ENCODE peak calls at places on chromosomes 11 and 22, in nine cellular contexts. One of them, this sample, is unnamed.

GRCh38 chr11:118604566-118604965 is 2.8 kb upstream of the PHLDB1 start:
- DNase-seq in heart right ventricle: no peak
- DNase-seq in DND-41: no peak
- DNase-seq in fibroblast of lung: no peak
- DNase-seq in PC-3: no peak
- DNase-seq in aorta: no peak
- DNase-seq in OCI-LY7: no peak
- DNase-seq in body of pancreas: no peak
- DNase-seq in sigmoid colon: no peak
- DNase-seq in this sample: no peak

GRCh38 chr11:61911701-61912529 is 5.5 kb downstream of the RAB3IL1 start:
- DNase-seq in PC-3: no peak
- DNase-seq in sigmoid colon: peak; percentile 65
- DNase-seq in aorta: no peak
- DNase-seq in fibroblast of lung: no peak
- DNase-seq in body of pancreas: no peak
- DNase-seq in DND-41: no peak
- DNase-seq in heart right ventricle: no peak
- DNase-seq in OCI-LY7: no peak
- DNase-seq in this sample: no peak

GRCh38 chr11:86162257-86162656 is 82.3 kb upstream of the EED start:
- DNase-seq in fibroblast of lung: peak; percentile 92
- DNase-seq in DND-41: no peak
- DNase-seq in OCI-LY7: no peak
- DNase-seq in sigmoid colon: peak; percentile 91
- DNase-seq in body of pancreas: peak; percentile 22
- DNase-seq in PC-3: peak; percentile 26
- DNase-seq in heart right ventricle: no peak
- DNase-seq in aorta: peak; percentile 80
- DNase-seq in this sample: no peak

GRCh38 chr22:44025171-44026065 is 1.3 kb downstream of the PARVB start:
- DNase-seq in fibroblast of lung: no peak
- DNase-seq in DND-41: no peak
- DNase-seq in sigmoid colon: no peak
- DNase-seq in body of pancreas: no peak
- DNase-seq in aorta: peak; percentile 68
- DNase-seq in OCI-LY7: peak; percentile 72
- DNase-seq in PC-3: no peak
- DNase-seq in heart right ventricle: peak; percentile 44
- DNase-seq in this sample: no peak

GRCh38 chr22:30870451-30871345 is 97.9 kb downstream of the MORC2 start:
- DNase-seq in OCI-LY7: no peak
- DNase-seq in sigmoid colon: peak; percentile 50
- DNase-seq in DND-41: no peak
- DNase-seq in fibroblast of lung: no peak
- DNase-seq in PC-3: no peak
- DNase-seq in aorta: peak; percentile 33
- DNase-seq in heart right ventricle: peak; percentile 2
- DNase-seq in body of pancreas: no peak
- DNase-seq in this sample: no peak

GRCh38 chr11:132610791-132611190 is 921.5 kb downstream of the OPCML start:
- DNase-seq in aorta: no peak
- DNase-seq in body of pancreas: no peak
- DNase-seq in DND-41: no peak
- DNase-seq in heart right ventricle: no peak
- DNase-seq in PC-3: no peak
- DNase-seq in sigmoid colon: no peak
- DNase-seq in fibroblast of lung: peak; percentile 63
- DNase-seq in OCI-LY7: no peak
- DNase-seq in this sample: no peak

GRCh38 chr11:19394525-19395016 is 153.8 kb upstream of the E2F8 start:
- DNase-seq in PC-3: no peak
- DNase-seq in fibroblast of lung: no peak
- DNase-seq in heart right ventricle: no peak
- DNase-seq in aorta: no peak
- DNase-seq in DND-41: peak; percentile 7
- DNase-seq in body of pancreas: no peak
- DNase-seq in OCI-LY7: no peak
- DNase-seq in sigmoid colon: no peak
- DNase-seq in this sample: no peak

GRCh38 chr11:132977746-132978145 is 554.6 kb downstream of the OPCML start:
- DNase-seq in sigmoid colon: no peak
- DNase-seq in heart right ventricle: no peak
- DNase-seq in aorta: no peak
- DNase-seq in body of pancreas: no peak
- DNase-seq in OCI-LY7: no peak
- DNase-seq in fibroblast of lung: no peak
- DNase-seq in PC-3: no peak
- DNase-seq in DND-41: no peak
- DNase-seq in this sample: no peak

GRCh38 chr11:75225794-75226193 is 14.8 kb upstream of the TPBGL start:
- DNase-seq in body of pancreas: no peak
- DNase-seq in sigmoid colon: no peak
- DNase-seq in heart right ventricle: no peak
- DNase-seq in aorta: no peak
- DNase-seq in DND-41: no peak
- DNase-seq in fibroblast of lung: no peak
- DNase-seq in OCI-LY7: no peak
- DNase-seq in PC-3: no peak
- DNase-seq in this sample: no peak

GRCh38 chr22:23233746-23234408 is 53.6 kb downstream of the BCR start:
- DNase-seq in DND-41: no peak
- DNase-seq in body of pancreas: no peak
- DNase-seq in sigmoid colon: no peak
- DNase-seq in heart right ventricle: no peak
- DNase-seq in fibroblast of lung: peak; percentile 88
- DNase-seq in aorta: peak; percentile 56
- DNase-seq in PC-3: peak; percentile 8
- DNase-seq in OCI-LY7: no peak
- DNase-seq in this sample: no peak

GRCh38 chr11:74754507-74755255 is 6.0 kb downstream of the RNF169 start:
- DNase-seq in sigmoid colon: no peak
- DNase-seq in PC-3: peak; percentile 96
- DNase-seq in DND-41: no peak
- DNase-seq in OCI-LY7: no peak
- DNase-seq in body of pancreas: no peak
- DNase-seq in heart right ventricle: no peak
- DNase-seq in fibroblast of lung: peak; percentile 96
- DNase-seq in aorta: no peak
- DNase-seq in this sample: no peak

GRCh38 chr11:15665368-15665871 is 550.7 kb downstream of the INSC start:
- DNase-seq in sigmoid colon: no peak
- DNase-seq in DND-41: no peak
- DNase-seq in aorta: no peak
- DNase-seq in OCI-LY7: no peak
- DNase-seq in PC-3: peak; percentile 49
- DNase-seq in body of pancreas: no peak
- DNase-seq in fibroblast of lung: peak; percentile 87
- DNase-seq in heart right ventricle: no peak
- DNase-seq in this sample: no peak

GRCh38 chr11:62431171-62431895 is 12.5 kb downstream of the SCGB1A1 start:
- DNase-seq in fibroblast of lung: peak; percentile 93
- DNase-seq in sigmoid colon: no peak
- DNase-seq in PC-3: peak; percentile 60
- DNase-seq in DND-41: no peak
- DNase-seq in body of pancreas: no peak
- DNase-seq in aorta: no peak
- DNase-seq in OCI-LY7: no peak
- DNase-seq in heart right ventricle: no peak
- DNase-seq in this sample: no peak

GRCh38 chr11:85884581-85885021 is 29.4 kb downstream of the CCDC83 start:
- DNase-seq in aorta: no peak
- DNase-seq in sigmoid colon: no peak
- DNase-seq in body of pancreas: no peak
- DNase-seq in OCI-LY7: no peak
- DNase-seq in fibroblast of lung: peak; percentile 47
- DNase-seq in heart right ventricle: no peak
- DNase-seq in DND-41: no peak
- DNase-seq in PC-3: no peak
- DNase-seq in this sample: no peak

GRCh38 chr11:15775797-15776196 is 580.5 kb downstream of the SOX6 start:
- DNase-seq in body of pancreas: no peak
- DNase-seq in fibroblast of lung: no peak
- DNase-seq in aorta: no peak
- DNase-seq in PC-3: no peak
- DNase-seq in OCI-LY7: no peak
- DNase-seq in DND-41: no peak
- DNase-seq in heart right ventricle: no peak
- DNase-seq in sigmoid colon: no peak
- DNase-seq in this sample: no peak

GRCh38 chr11:130612291-130612802 is 163.9 kb downstream of the ADAMTS15 start:
- DNase-seq in PC-3: no peak
- DNase-seq in body of pancreas: no peak
- DNase-seq in fibroblast of lung: peak; percentile 83
- DNase-seq in DND-41: no peak
- DNase-seq in aorta: no peak
- DNase-seq in OCI-LY7: no peak
- DNase-seq in sigmoid colon: no peak
- DNase-seq in heart right ventricle: no peak
- DNase-seq in this sample: no peak

GRCh38 chr11:128622137-128622523 is 34.8 kb upstream of the ETS1 start:
- DNase-seq in fibroblast of lung: no peak
- DNase-seq in aorta: no peak
- DNase-seq in OCI-LY7: no peak
- DNase-seq in heart right ventricle: peak; percentile 29
- DNase-seq in PC-3: no peak
- DNase-seq in sigmoid colon: no peak
- DNase-seq in DND-41: no peak
- DNase-seq in body of pancreas: no peak
- DNase-seq in this sample: no peak

GRCh38 chr11:128625316-128625715 is 38.0 kb upstream of the ETS1 start:
- DNase-seq in aorta: peak; percentile 55
- DNase-seq in sigmoid colon: no peak
- DNase-seq in OCI-LY7: peak; percentile 41
- DNase-seq in PC-3: no peak
- DNase-seq in fibroblast of lung: no peak
- DNase-seq in DND-41: no peak
- DNase-seq in body of pancreas: no peak
- DNase-seq in heart right ventricle: no peak
- DNase-seq in this sample: no peak

GRCh38 chr11:128625766-128626165 is 38.4 kb upstream of the ETS1 start:
- DNase-seq in sigmoid colon: no peak
- DNase-seq in aorta: no peak
- DNase-seq in OCI-LY7: peak; percentile 30
- DNase-seq in body of pancreas: no peak
- DNase-seq in PC-3: no peak
- DNase-seq in heart right ventricle: no peak
- DNase-seq in fibroblast of lung: no peak
- DNase-seq in DND-41: no peak
- DNase-seq in this sample: no peak

GRCh38 chr11:128626913-128627665 is 39.7 kb upstream of the ETS1 start:
- DNase-seq in sigmoid colon: no peak
- DNase-seq in aorta: no peak
- DNase-seq in body of pancreas: no peak
- DNase-seq in heart right ventricle: no peak
- DNase-seq in fibroblast of lung: no peak
- DNase-seq in OCI-LY7: no peak
- DNase-seq in PC-3: no peak
- DNase-seq in DND-41: no peak
- DNase-seq in this sample: no peak

GRCh38 chr11:128624269-128625170 is 37.2 kb upstream of the ETS1 start:
- DNase-seq in PC-3: no peak
- DNase-seq in OCI-LY7: peak; percentile 90
- DNase-seq in DND-41: peak; percentile 40
- DNase-seq in sigmoid colon: no peak
- DNase-seq in heart right ventricle: no peak
- DNase-seq in fibroblast of lung: no peak
- DNase-seq in body of pancreas: peak; percentile 45
- DNase-seq in aorta: peak; percentile 46
- DNase-seq in this sample: peak; percentile 76
- H3K27ac ChIP-seq in PC-3: no peak overlapping the region
- H3K27ac ChIP-seq in OCI-LY7: peak overlapping the region; percentile 97
- H3K27ac ChIP-seq in DND-41: peak overlapping the region; percentile 76
- H3K27ac ChIP-seq in sigmoid colon: no peak overlapping the region
- H3K27ac ChIP-seq in heart right ventricle: no peak overlapping the region
- H3K27ac ChIP-seq in fibroblast of lung: no peak overlapping the region
- H3K27ac ChIP-seq in body of pancreas: no peak overlapping the region
- H3K27ac ChIP-seq in aorta: no peak overlapping the region
- H3K27ac ChIP-seq in this sample: peak overlapping the region; percentile 87

GRCh38 chr11:57324886-57325734 is at the start of gene TNKS1BP1:
- DNase-seq in body of pancreas: peak; percentile 99
- DNase-seq in heart right ventricle: peak; percentile 96
- DNase-seq in aorta: peak; percentile 99
- DNase-seq in sigmoid colon: peak; percentile 99
- DNase-seq in DND-41: peak; percentile 94
- DNase-seq in fibroblast of lung: peak; percentile 95
- DNase-seq in OCI-LY7: peak; percentile 96
- DNase-seq in PC-3: peak; percentile 98
- DNase-seq in this sample: peak; percentile 85
- H3K36me3 ChIP-seq in body of pancreas: peaks cover 19% of the 10 kb centered on the region
- H3K36me3 ChIP-seq in heart right ventricle: peaks cover 43% of the 10 kb centered on the region
- H3K36me3 ChIP-seq in aorta: no peaks in the 10 kb centered on the region
- H3K36me3 ChIP-seq in sigmoid colon: peaks cover 15% of the 10 kb centered on the region
- H3K36me3 ChIP-seq in DND-41: peaks cover 50% of the 10 kb centered on the region
- H3K36me3 ChIP-seq in fibroblast of lung: peaks cover 9% of the 10 kb centered on the region
- H3K36me3 ChIP-seq in OCI-LY7: peaks cover 49% of the 10 kb centered on the region
- H3K36me3 ChIP-seq in PC-3: peaks cover 44% of the 10 kb centered on the region
- H3K36me3 ChIP-seq in this sample: peaks cover 30% of the 10 kb centered on the region

DNA sequence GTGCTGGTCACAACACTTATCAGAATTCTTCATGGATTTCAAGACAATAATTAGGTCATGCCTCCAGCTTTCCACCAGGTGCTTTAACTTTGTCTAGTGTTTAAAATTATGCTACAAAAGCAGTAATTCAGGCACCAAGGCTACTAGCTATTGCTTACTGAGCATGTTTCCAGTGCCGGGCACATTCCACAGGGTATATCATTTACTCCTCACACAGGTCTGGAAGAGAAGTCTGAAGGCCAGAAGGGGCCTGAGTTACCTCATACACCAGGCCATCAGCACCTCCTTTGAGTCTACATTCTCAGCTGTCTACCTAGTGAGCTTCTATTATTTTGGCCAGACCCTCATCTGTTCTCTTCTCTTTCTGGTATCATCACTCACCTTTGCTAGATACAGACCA is 41.7 kb upstream of the LMO2 start:
- DNase-seq in OCI-LY7: no peak
- DNase-seq in aorta: no peak
- DNase-seq in heart right ventricle: no peak
- DNase-seq in PC-3: no peak
- DNase-seq in sigmoid colon: no peak
- DNase-seq in fibroblast of lung: no peak
- DNase-seq in body of pancreas: peak; percentile 22
- DNase-seq in DND-41: no peak
- DNase-seq in this sample: no peak
- H3K4me1 ChIP-seq in OCI-LY7: no peaks in the 10 kb centered on the region
- H3K4me1 ChIP-seq in aorta: peaks cover 2% of the 10 kb centered on the region
- H3K4me1 ChIP-seq in heart right ventricle: peaks cover 29% of the 10 kb centered on the region
- H3K4me1 ChIP-seq in PC-3: no peaks in the 10 kb centered on the region
- H3K4me1 ChIP-seq in sigmoid colon: peaks cover 18% of the 10 kb centered on the region
- H3K4me1 ChIP-seq in fibroblast of lung: no peaks in the 10 kb centered on the region
- H3K4me1 ChIP-seq in body of pancreas: peaks cover 3% of the 10 kb centered on the region
- H3K4me1 ChIP-seq in DND-41: no peaks in the 10 kb centered on the region
- H3K4me1 ChIP-seq in this sample: no peaks in the 10 kb centered on the region

DNA sequence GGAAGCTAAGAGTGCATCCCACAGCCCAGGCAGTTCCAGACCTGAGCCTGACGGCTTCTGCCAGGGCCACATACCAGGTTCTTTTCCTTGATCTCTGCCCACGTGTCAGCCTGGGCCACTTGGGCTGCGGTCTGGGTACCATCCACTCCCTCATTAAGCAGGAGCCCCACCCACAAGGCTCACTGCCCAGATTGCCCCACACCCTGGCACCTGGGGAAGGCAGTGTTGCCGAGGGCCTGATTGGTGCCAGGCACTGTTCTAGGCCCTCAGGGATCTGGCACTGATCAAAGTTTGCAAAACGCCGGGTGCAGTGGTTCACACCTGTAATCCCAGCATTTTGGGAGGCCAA is 15.4 kb downstream of the GGA1 start:
- DNase-seq in heart right ventricle: no peak
- DNase-seq in sigmoid colon: no peak
- DNase-seq in DND-41: no peak
- DNase-seq in aorta: no peak
- DNase-seq in OCI-LY7: no peak
- DNase-seq in PC-3: no peak
- DNase-seq in fibroblast of lung: no peak
- DNase-seq in body of pancreas: no peak
- DNase-seq in this sample: no peak
- H3K27ac ChIP-seq in heart right ventricle: no peak overlapping the region
- H3K27ac ChIP-seq in sigmoid colon: no peak overlapping the region
- H3K27ac ChIP-seq in DND-41: peak overlapping the region; percentile 59
- H3K27ac ChIP-seq in aorta: no peak overlapping the region
- H3K27ac ChIP-seq in OCI-LY7: peak overlapping the region; percentile 38
- H3K27ac ChIP-seq in PC-3: no peak overlapping the region
- H3K27ac ChIP-seq in fibroblast of lung: peak overlapping the region; percentile 19
- H3K27ac ChIP-seq in body of pancreas: no peak overlapping the region
- H3K27ac ChIP-seq in this sample: peak overlapping the region; percentile 81